ENCODE peak calls at places on chromosomes 16 and 17, in five cellular contexts. C is astrocyte of the spinal cord, R is heart right ventricle, F is Peyer's patch, S is IMR-90. P is an unnamed sample.

GRCh38 chr17:17545031-17545820 is 46.3 kb downstream of the PEMT start:
- DNase-seq in C (peak), R (no peak), F (no peak), S (peak), P (peak)

GRCh38 chr16:85924675-85925074 is 25.7 kb downstream of the IRF8 start:
- DNase-seq in C (no peak), R (no peak), F (no peak), S (no peak), P (no peak)

GRCh38 chr17:4968166-4968915 is 724 bp upstream of the SPAG7 start:
- DNase-seq in C (no peak), R (no peak), F (no peak), S (no peak), P (no peak)

GRCh38 chr17:44902135-44902760 is 3.0 kb upstream of the EFTUD2 start:
- DNase-seq in C (no peak), R (no peak), F (peak), S (no peak), P (no peak)

GRCh38 chr16:78196527-78196926 is 97.1 kb downstream of the WWOX start:
- DNase-seq in C (no peak), R (no peak), F (no peak), S (no peak), P (no peak)

GRCh38 chr17:44529864-44530263 is 26.7 kb upstream of the GPATCH8 start:
- DNase-seq in C (no peak), R (no peak), F (no peak), S (no peak), P (no peak)

GRCh38 chr16:23679986-23680336 is 1.3 kb downstream of the PLK1 start:
- DNase-seq in C (no peak), R (no peak), F (no peak), S (no peak), P (no peak)

GRCh38 chr16:81326971-81327370 is 12.2 kb downstream of the GAN start:
- DNase-seq in C (no peak), R (no peak), F (no peak), S (no peak), P (no peak)

GRCh38 chr17:49525831-49526741 is 31.0 kb downstream of the NGFR start:
- DNase-seq in C (no peak), R (no peak), F (peak), S (no peak), P (no peak)

GRCh38 chr17:77487677-77488530 is 347.1 kb downstream of the SEC14L1 start:
- DNase-seq in C (no peak), R (no peak), F (no peak), S (no peak), P (no peak)

DNA sequence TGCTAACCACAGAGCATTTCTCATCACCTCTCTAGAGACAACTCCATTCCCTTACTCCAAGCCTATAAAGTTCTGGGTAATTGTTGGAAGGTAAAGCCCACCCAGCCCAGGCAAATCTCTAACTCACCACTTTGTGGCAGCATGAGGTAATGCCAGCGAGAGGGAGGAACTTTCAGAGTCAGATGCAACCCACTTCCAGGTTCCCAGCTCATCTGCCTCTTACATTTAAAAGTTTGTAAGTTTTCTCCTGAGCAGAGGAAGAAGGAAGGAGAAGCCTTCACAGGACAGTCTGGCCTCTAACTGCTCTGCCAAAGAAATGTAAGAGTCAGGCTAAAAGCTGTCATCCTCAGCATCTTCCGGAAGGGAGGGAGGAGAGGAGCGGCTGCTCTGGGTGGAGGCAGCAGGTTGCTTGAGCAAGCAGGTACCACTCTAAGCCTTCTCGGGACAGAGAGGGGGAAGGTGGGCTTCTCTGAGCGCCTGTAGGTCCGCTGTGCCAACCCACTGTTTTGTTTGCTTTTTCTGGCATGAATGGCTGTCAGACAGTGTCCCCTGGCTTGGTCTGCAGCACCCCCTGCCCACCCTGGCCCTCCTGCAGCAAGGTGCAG is 1.0 kb downstream of the ZNF319 start:
- DNase-seq in C (peak), R (no peak), F (no peak), S (peak), P (no peak)
- TF ChIP-seq CTCF in C (no peak), R (no peak), F (no peak), S (peak), P (no peak)

DNA sequence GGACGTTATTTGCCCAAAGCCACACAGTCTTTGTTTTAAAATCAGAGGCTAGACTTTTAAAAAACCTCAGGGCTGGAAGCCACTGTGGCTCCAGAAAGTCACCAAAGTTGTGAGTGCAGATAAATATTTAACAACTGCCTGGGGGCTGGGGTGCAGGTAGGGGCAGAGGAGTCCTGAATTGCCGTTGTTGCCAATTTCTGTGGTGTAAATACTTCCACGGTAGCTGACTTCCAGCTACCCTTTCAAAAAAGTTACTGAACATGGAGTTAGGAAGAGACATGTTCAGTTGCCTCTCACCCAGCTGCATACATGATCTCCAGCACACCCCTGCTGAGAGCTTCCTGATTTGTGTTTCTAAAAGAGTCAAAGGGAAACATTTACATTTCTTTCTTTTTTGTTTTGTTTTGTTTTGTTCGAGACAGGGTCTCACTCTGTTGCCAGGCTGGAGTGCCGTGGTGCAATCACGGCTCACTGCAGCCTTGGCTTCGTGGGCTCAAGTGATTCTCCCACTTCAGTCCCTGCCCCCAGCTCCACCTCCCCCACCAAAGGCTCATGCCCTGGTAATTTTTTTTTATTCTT is 58.7 kb downstream of the PLXDC1 start:
- DNase-seq in C (peak), R (no peak), F (no peak), S (no peak), P (no peak)
- H3K4me3 ChIP-seq in C (no peak), R (no peak), F (no peak), S (no peak), P (no peak)

GRCh38 chr16:11524098-11524760 is 62.5 kb downstream of the LITAF start:
- DNase-seq in C (no peak), R (no peak), F (no peak), S (no peak), P (no peak)
- TF ChIP-seq CTCF in C (no peak), R (no peak), F (no peak), S (peak), P (peak)

DNA sequence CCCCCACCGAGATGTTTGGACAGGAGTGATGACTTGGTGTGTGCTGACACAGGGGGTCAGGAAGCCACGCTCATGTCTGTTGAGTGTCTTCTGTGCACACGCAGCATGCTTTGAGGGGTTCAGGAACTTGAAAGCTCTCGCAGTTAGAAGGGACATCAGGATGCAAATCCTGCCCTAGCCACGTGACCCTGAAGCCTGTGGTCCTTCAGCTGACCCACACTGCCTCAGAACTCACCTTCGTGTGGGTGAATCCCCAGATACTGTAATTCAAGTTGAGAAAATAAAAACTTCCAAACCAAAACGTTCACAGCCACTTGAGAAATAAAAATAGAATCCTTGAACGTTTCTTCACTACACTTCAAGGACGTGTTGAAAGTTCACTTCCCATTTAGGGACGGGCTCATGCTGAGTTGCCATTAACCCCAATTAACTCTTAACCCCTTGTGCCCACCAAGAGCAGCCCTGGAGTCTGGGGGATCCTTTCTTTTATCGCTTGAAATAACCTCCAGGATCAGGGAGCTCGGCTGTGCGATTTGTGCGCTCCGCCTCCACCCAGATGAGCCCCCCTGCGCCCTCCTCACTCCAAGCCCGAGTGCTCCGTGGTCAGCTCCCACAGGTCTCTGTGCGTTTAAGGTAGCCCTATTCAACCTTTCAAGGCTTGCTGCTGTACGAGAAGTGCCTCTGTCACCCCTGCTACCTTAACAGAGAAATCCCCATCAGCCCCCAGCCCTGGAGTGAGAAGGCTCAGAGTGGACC is 36.1 kb upstream of the NAT9 start:
- DNase-seq in C (no peak), R (peak), F (no peak), S (no peak), P (no peak)
- H3K4me3 ChIP-seq in C (no peak), R (peak), F (no peak), S (no peak), P (no peak)

DNA sequence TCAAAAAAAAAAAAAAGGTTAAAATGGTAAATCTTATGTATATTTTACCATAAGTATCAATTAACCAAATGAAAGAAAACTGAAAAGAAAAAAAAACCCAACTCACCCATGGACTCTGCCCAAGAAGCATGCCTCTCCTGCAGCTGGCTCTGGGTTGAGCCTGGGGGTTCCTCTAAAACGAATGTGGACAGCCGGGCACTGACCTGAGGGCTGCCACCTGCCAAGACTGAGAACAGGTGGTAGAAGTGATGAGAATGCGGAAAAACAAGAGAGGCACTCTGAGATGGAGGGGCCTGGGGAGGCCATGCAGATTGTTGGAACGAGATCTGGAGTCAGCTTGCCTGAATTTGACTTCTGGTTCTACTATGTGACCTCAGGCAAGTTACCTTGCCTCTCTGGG is 85.5 kb upstream of the MSI2 start:
- DNase-seq in C (no peak), R (no peak), F (no peak), S (no peak), P (no peak)
- TF ChIP-seq CTCF in C (no peak), R (no peak), F (no peak), S (no peak), P (no peak)

DNA sequence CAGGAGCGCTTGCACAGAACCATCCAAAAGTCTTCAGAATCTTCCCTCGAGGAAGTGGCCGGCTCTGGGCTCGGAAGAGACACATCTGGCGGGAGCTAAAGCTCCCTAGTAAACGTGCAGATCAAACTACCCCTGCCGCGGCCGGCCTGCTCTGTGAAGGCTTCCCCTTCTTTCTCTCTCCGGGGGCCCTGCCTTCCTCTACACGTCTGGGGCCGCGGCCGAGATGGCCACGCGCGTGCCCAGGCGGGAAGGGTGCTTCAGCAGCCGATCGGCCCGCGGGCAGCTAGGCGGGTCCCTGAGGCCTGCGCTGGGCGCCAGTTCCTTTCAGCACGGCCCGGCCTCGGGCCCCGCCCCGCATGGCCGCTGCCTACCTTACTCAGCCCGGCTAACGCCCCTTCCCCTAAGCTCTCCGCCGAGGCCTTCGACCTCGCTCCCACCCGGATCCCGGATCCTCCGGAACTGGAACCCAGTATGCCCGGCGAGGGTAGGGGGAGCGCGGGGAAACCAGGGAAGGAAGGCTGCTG is 408 bp downstream of the TMEM11 start:
- DNase-seq in C (no peak), R (peak), F (peak), S (no peak), P (no peak)
- H3K4me3 ChIP-seq in C (peak), R (peak), F (peak), S (peak), P (peak)

DNA sequence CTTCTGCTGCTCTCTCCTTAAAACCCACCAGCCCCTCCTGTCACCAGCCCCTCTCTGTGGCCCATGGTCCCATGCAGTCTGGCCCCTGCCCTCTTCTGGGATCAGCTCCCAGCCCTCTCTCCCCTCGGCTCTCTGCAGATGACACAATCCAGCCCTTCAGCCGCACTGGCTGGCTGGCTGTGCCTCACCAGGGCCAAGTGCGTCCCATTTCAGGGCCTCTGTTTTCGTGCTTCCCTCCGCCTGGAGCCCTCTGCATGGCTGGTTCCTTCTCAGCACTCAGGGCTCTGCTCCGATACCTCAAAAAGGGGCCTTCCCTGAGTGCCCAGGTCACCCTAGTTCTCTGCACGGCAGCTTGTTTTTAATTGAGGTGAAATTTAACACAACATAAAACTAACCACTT is 124.3 kb downstream of the SOCS1 start:
- DNase-seq in C (no peak), R (no peak), F (no peak), S (no peak), P (no peak)
- TF ChIP-seq CTCF in C (no peak), R (no peak), F (no peak), S (no peak), P (no peak)

GRCh38 chr16:47493358-47494337 is 32.5 kb downstream of the PHKB start:
- DNase-seq in C (no peak), R (no peak), F (no peak), S (no peak), P (no peak)

GRCh38 chr16:47490471-47490870 is 29.3 kb downstream of the PHKB start:
- DNase-seq in C (no peak), R (no peak), F (no peak), S (no peak), P (no peak)

GRCh38 chr16:47488051-47488450 is 26.9 kb downstream of the PHKB start:
- DNase-seq in C (no peak), R (no peak), F (no peak), S (no peak), P (no peak)

GRCh38 chr16:47492036-47492427 is 30.9 kb downstream of the PHKB start:
- DNase-seq in C (no peak), R (no peak), F (no peak), S (no peak), P (no peak)

GRCh38 chr16:47492428-47493357 is 31.6 kb downstream of the PHKB start:
- DNase-seq in C (peak), R (peak), F (peak), S (peak), P (no peak)
- H3K4me3 ChIP-seq in C (no peak), R (peak), F (no peak), S (no peak), P (no peak)

DNA sequence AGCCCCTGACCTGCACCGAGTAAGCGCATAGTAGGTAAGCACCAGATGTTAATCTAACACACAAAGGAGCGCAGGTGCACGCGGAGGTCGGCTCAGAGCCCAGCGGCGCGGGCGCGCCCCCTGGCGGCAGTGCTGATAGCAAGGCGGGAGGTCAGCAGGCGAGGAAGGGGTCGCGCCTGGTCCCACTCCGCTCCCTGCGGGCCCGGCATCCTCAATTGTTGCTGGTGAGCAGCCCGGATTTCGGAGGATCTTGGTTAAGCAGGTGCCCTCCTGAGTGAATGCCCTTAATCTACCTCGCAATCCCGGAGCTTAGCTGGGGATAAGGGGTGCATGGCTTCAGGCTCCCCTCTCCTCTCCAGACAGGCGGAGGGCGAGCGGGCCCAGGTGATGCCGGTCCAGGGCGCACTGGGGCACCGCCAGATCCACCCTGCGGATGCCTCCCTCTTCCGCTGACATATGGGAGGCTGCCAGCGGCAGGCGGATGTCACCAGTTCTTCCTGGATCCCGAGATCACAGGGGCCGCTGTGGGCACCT is 4.0 kb upstream of the WNT3 start:
- DNase-seq in C (no peak), R (no peak), F (peak), S (no peak), P (no peak)
- TF ChIP-seq CTCF in C (peak), R (no peak), F (peak), S (peak), P (peak)